ENCODE peak calls at places on chromosomes 13 and 19, in nine cellular contexts. One of them, this sample, is unnamed.

GRCh38 chr13:31987071-31987470 is 44.5 kb upstream of the FRY start:
- DNase-seq in PC-9: no peak
- DNase-seq in foreskin fibroblast: no peak
- DNase-seq in osteoblast: peak
- DNase-seq in uterus: no peak
- DNase-seq in kidney: no peak
- DNase-seq in fibroblast of lung: no peak
- DNase-seq in lower lobe of right lung: no peak
- DNase-seq in brain microvascular endothelial cell: no peak
- DNase-seq in this sample: no peak

GRCh38 chr13:99307648-99308339 is 595 bp upstream of the GPR183 start:
- DNase-seq in foreskin fibroblast: peak
- DNase-seq in fibroblast of lung: peak
- DNase-seq in osteoblast: peak
- DNase-seq in lower lobe of right lung: peak
- DNase-seq in uterus: no peak
- DNase-seq in PC-9: no peak
- DNase-seq in brain microvascular endothelial cell: peak
- DNase-seq in kidney: no peak
- DNase-seq in this sample: no peak

GRCh38 chr13:45851171-45851889 is at the start of gene SIAH3:
- DNase-seq in kidney: no peak
- DNase-seq in brain microvascular endothelial cell: peak
- DNase-seq in PC-9: no peak
- DNase-seq in fibroblast of lung: peak
- DNase-seq in lower lobe of right lung: no peak
- DNase-seq in foreskin fibroblast: no peak
- DNase-seq in osteoblast: peak
- DNase-seq in uterus: no peak
- DNase-seq in this sample: peak

GRCh38 chr13:106484084-106484754 is 51.2 kb downstream of the EFNB2 start:
- DNase-seq in PC-9: no peak
- DNase-seq in foreskin fibroblast: no peak
- DNase-seq in osteoblast: no peak
- DNase-seq in fibroblast of lung: peak
- DNase-seq in lower lobe of right lung: no peak
- DNase-seq in kidney: no peak
- DNase-seq in uterus: no peak
- DNase-seq in brain microvascular endothelial cell: no peak
- DNase-seq in this sample: no peak

GRCh38 chr13:64993514-64994164 is 2236.5 kb downstream of the PCDH9 start:
- DNase-seq in lower lobe of right lung: no peak
- DNase-seq in fibroblast of lung: no peak
- DNase-seq in uterus: no peak
- DNase-seq in osteoblast: no peak
- DNase-seq in PC-9: no peak
- DNase-seq in kidney: no peak
- DNase-seq in foreskin fibroblast: no peak
- DNase-seq in brain microvascular endothelial cell: no peak
- DNase-seq in this sample: no peak

GRCh38 chr19:34363094-34363493 is 1.9 kb upstream of the GPI start:
- DNase-seq in osteoblast: no peak
- DNase-seq in lower lobe of right lung: no peak
- DNase-seq in PC-9: no peak
- DNase-seq in brain microvascular endothelial cell: no peak
- DNase-seq in kidney: no peak
- DNase-seq in fibroblast of lung: no peak
- DNase-seq in uterus: no peak
- DNase-seq in foreskin fibroblast: no peak
- DNase-seq in this sample: no peak

GRCh38 chr19:7916137-7916907 is 1.7 kb downstream of the TGFBR3L start:
- DNase-seq in kidney: peak
- DNase-seq in fibroblast of lung: no peak
- DNase-seq in brain microvascular endothelial cell: no peak
- DNase-seq in foreskin fibroblast: peak
- DNase-seq in uterus: no peak
- DNase-seq in PC-9: no peak
- DNase-seq in lower lobe of right lung: peak
- DNase-seq in osteoblast: peak
- DNase-seq in this sample: peak

GRCh38 chr13:91647361-91647970 is 249.0 kb downstream of the GPC5 start:
- DNase-seq in PC-9: no peak
- DNase-seq in lower lobe of right lung: no peak
- DNase-seq in osteoblast: no peak
- DNase-seq in foreskin fibroblast: no peak
- DNase-seq in uterus: no peak
- DNase-seq in kidney: peak
- DNase-seq in brain microvascular endothelial cell: no peak
- DNase-seq in fibroblast of lung: peak
- DNase-seq in this sample: no peak

GRCh38 chr13:58376775-58377174 is 745.2 kb downstream of the PCDH17 start:
- DNase-seq in brain microvascular endothelial cell: no peak
- DNase-seq in lower lobe of right lung: no peak
- DNase-seq in foreskin fibroblast: no peak
- DNase-seq in osteoblast: no peak
- DNase-seq in uterus: no peak
- DNase-seq in kidney: no peak
- DNase-seq in PC-9: no peak
- DNase-seq in fibroblast of lung: no peak
- DNase-seq in this sample: no peak

GRCh38 chr13:30119476-30119875 is 187.9 kb downstream of the KATNAL1 start:
- DNase-seq in PC-9: no peak
- DNase-seq in kidney: no peak
- DNase-seq in osteoblast: peak
- DNase-seq in uterus: peak
- DNase-seq in foreskin fibroblast: peak
- DNase-seq in lower lobe of right lung: no peak
- DNase-seq in fibroblast of lung: peak
- DNase-seq in brain microvascular endothelial cell: no peak
- DNase-seq in this sample: no peak

GRCh38 chr13:50306096-50306495 is 290.9 kb downstream of the KCNRG start:
- DNase-seq in PC-9: no peak
- DNase-seq in uterus: no peak
- DNase-seq in foreskin fibroblast: no peak
- DNase-seq in fibroblast of lung: no peak
- DNase-seq in brain microvascular endothelial cell: no peak
- DNase-seq in osteoblast: no peak
- DNase-seq in kidney: no peak
- DNase-seq in lower lobe of right lung: no peak
- DNase-seq in this sample: no peak

GRCh38 chr13:100439247-100439955 is 149.2 kb downstream of the GGACT start:
- DNase-seq in brain microvascular endothelial cell: no peak
- DNase-seq in uterus: no peak
- DNase-seq in osteoblast: no peak
- DNase-seq in PC-9: no peak
- DNase-seq in fibroblast of lung: no peak
- DNase-seq in kidney: no peak
- DNase-seq in lower lobe of right lung: no peak
- DNase-seq in foreskin fibroblast: no peak
- DNase-seq in this sample: no peak

GRCh38 chr19:30167206-30167903 is 204.8 kb upstream of the ZNF536 start:
- DNase-seq in osteoblast: no peak
- DNase-seq in lower lobe of right lung: no peak
- DNase-seq in fibroblast of lung: no peak
- DNase-seq in kidney: no peak
- DNase-seq in PC-9: no peak
- DNase-seq in uterus: no peak
- DNase-seq in foreskin fibroblast: no peak
- DNase-seq in brain microvascular endothelial cell: no peak
- DNase-seq in this sample: no peak
- TF ChIP-seq CTCF in osteoblast: no peak
- TF ChIP-seq CTCF in lower lobe of right lung: no peak
- TF ChIP-seq CTCF in fibroblast of lung: no peak
- TF ChIP-seq CTCF in kidney: no peak
- TF ChIP-seq CTCF in PC-9: no peak
- TF ChIP-seq CTCF in uterus: no peak
- TF ChIP-seq CTCF in foreskin fibroblast: no peak
- TF ChIP-seq CTCF in brain microvascular endothelial cell: no peak
- TF ChIP-seq CTCF in this sample: no peak

DNA sequence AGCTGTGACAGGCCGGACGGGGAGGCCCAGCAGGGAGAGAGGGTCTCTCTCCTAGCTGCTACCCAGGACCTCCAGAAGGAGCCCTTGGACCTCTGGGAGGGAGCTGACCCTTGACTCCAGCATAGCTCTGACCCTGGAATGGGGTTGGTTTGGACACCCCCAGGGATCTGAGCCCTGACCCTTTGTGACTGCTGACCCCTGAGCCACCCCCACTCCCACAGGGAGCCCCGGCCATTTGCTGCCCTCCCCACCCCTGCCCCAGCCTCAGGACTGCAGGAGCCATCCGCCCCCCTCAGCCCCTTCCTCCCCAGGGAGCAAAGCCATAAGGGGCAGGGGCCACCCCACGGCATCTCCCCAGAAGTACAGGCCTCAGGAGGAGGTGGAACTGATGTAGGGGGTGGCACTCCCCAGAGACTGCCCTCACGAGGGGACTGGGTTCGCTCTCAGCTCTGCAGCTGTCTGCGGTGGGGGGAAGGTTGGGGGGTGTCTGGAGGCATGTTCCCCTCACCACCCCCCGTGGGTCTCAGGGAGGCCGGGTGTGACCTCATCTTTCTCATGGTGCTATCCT is 7.0 kb downstream of the COX6B2 start:
- DNase-seq in fibroblast of lung: no peak
- DNase-seq in PC-9: no peak
- DNase-seq in uterus: no peak
- DNase-seq in lower lobe of right lung: no peak
- DNase-seq in osteoblast: peak
- DNase-seq in foreskin fibroblast: no peak
- DNase-seq in kidney: peak
- DNase-seq in brain microvascular endothelial cell: no peak
- DNase-seq in this sample: no peak
- TF ChIP-seq CTCF in fibroblast of lung: no peak
- TF ChIP-seq CTCF in PC-9: no peak
- TF ChIP-seq CTCF in uterus: no peak
- TF ChIP-seq CTCF in lower lobe of right lung: no peak
- TF ChIP-seq CTCF in osteoblast: no peak
- TF ChIP-seq CTCF in foreskin fibroblast: no peak
- TF ChIP-seq CTCF in kidney: no peak
- TF ChIP-seq CTCF in brain microvascular endothelial cell: no peak
- TF ChIP-seq CTCF in this sample: no peak

GRCh38 chr13:39776439-39776838 is 121.0 kb downstream of the COG6 start:
- DNase-seq in foreskin fibroblast: peak
- DNase-seq in brain microvascular endothelial cell: peak
- DNase-seq in kidney: no peak
- DNase-seq in uterus: no peak
- DNase-seq in PC-9: no peak
- DNase-seq in osteoblast: peak
- DNase-seq in lower lobe of right lung: no peak
- DNase-seq in fibroblast of lung: peak
- DNase-seq in this sample: no peak

GRCh38 chr13:39777021-39777420 is 121.6 kb downstream of the COG6 start:
- DNase-seq in foreskin fibroblast: no peak
- DNase-seq in brain microvascular endothelial cell: peak
- DNase-seq in uterus: no peak
- DNase-seq in fibroblast of lung: no peak
- DNase-seq in PC-9: no peak
- DNase-seq in osteoblast: no peak
- DNase-seq in kidney: no peak
- DNase-seq in lower lobe of right lung: no peak
- DNase-seq in this sample: no peak

GRCh38 chr13:39773833-39774232 is 118.4 kb downstream of the COG6 start:
- DNase-seq in PC-9: no peak
- DNase-seq in lower lobe of right lung: no peak
- DNase-seq in kidney: no peak
- DNase-seq in brain microvascular endothelial cell: peak
- DNase-seq in foreskin fibroblast: peak
- DNase-seq in osteoblast: peak
- DNase-seq in uterus: no peak
- DNase-seq in fibroblast of lung: peak
- DNase-seq in this sample: no peak

GRCh38 chr13:39779337-39780270 is 124.1 kb downstream of the COG6 start:
- DNase-seq in PC-9: no peak
- DNase-seq in lower lobe of right lung: no peak
- DNase-seq in kidney: no peak
- DNase-seq in foreskin fibroblast: no peak
- DNase-seq in fibroblast of lung: peak
- DNase-seq in osteoblast: no peak
- DNase-seq in brain microvascular endothelial cell: peak
- DNase-seq in uterus: no peak
- DNase-seq in this sample: no peak

GRCh38 chr13:39777527-39778061 is 122.1 kb downstream of the COG6 start:
- DNase-seq in brain microvascular endothelial cell: peak
- DNase-seq in lower lobe of right lung: no peak
- DNase-seq in fibroblast of lung: peak
- DNase-seq in foreskin fibroblast: peak
- DNase-seq in kidney: no peak
- DNase-seq in osteoblast: peak
- DNase-seq in uterus: no peak
- DNase-seq in PC-9: peak
- DNase-seq in this sample: no peak
- TF ChIP-seq CTCF in brain microvascular endothelial cell: peak
- TF ChIP-seq CTCF in lower lobe of right lung: no peak
- TF ChIP-seq CTCF in fibroblast of lung: peak
- TF ChIP-seq CTCF in foreskin fibroblast: peak
- TF ChIP-seq CTCF in kidney: no peak
- TF ChIP-seq CTCF in osteoblast: peak
- TF ChIP-seq CTCF in uterus: no peak
- TF ChIP-seq CTCF in PC-9: peak
- TF ChIP-seq CTCF in this sample: no peak

GRCh38 chr19:2087621-2088100 is 8.5 kb downstream of the MOB3A start:
- DNase-seq in brain microvascular endothelial cell: no peak
- DNase-seq in PC-9: no peak
- DNase-seq in kidney: no peak
- DNase-seq in uterus: no peak
- DNase-seq in lower lobe of right lung: no peak
- DNase-seq in foreskin fibroblast: no peak
- DNase-seq in osteoblast: peak
- DNase-seq in fibroblast of lung: no peak
- DNase-seq in this sample: no peak
- TF ChIP-seq CTCF in brain microvascular endothelial cell: no peak
- TF ChIP-seq CTCF in PC-9: no peak
- TF ChIP-seq CTCF in kidney: no peak
- TF ChIP-seq CTCF in uterus: no peak
- TF ChIP-seq CTCF in lower lobe of right lung: no peak
- TF ChIP-seq CTCF in foreskin fibroblast: no peak
- TF ChIP-seq CTCF in osteoblast: no peak
- TF ChIP-seq CTCF in fibroblast of lung: no peak
- TF ChIP-seq CTCF in this sample: no peak

GRCh38 chr13:101795460-101795859 is 343.0 kb downstream of the ITGBL1 start:
- DNase-seq in PC-9: no peak
- DNase-seq in uterus: no peak
- DNase-seq in osteoblast: no peak
- DNase-seq in kidney: no peak
- DNase-seq in lower lobe of right lung: no peak
- DNase-seq in foreskin fibroblast: no peak
- DNase-seq in brain microvascular endothelial cell: no peak
- DNase-seq in fibroblast of lung: no peak
- DNase-seq in this sample: no peak
- TF ChIP-seq CTCF in PC-9: no peak
- TF ChIP-seq CTCF in uterus: no peak
- TF ChIP-seq CTCF in osteoblast: no peak
- TF ChIP-seq CTCF in kidney: no peak
- TF ChIP-seq CTCF in lower lobe of right lung: no peak
- TF ChIP-seq CTCF in foreskin fibroblast: no peak
- TF ChIP-seq CTCF in brain microvascular endothelial cell: no peak
- TF ChIP-seq CTCF in fibroblast of lung: no peak
- TF ChIP-seq CTCF in this sample: no peak

DNA sequence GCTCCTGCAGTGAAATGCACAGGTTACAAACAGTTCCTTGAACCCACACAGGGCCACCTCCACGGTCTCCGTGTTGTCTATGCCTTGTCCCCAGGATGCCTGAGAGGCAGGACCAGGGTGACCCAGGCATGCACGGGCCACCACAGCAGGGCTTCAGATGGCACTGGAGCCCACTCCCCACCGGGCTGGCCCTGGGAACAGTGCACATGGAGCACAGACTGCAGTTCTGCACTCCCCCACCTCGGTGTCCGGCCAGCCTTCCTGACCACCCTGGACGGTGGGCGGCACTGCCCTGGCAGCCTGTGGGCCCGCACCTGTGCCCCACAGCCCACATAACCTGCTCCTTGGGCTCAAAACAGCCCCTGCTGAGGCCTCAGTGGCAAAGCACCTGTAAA is 14.3 kb upstream of the SLC35E1 start:
- DNase-seq in lower lobe of right lung: no peak
- DNase-seq in foreskin fibroblast: no peak
- DNase-seq in osteoblast: no peak
- DNase-seq in fibroblast of lung: no peak
- DNase-seq in uterus: no peak
- DNase-seq in brain microvascular endothelial cell: no peak
- DNase-seq in PC-9: no peak
- DNase-seq in kidney: no peak
- DNase-seq in this sample: no peak
- TF ChIP-seq CTCF in lower lobe of right lung: no peak
- TF ChIP-seq CTCF in foreskin fibroblast: no peak
- TF ChIP-seq CTCF in osteoblast: no peak
- TF ChIP-seq CTCF in fibroblast of lung: no peak
- TF ChIP-seq CTCF in uterus: no peak
- TF ChIP-seq CTCF in brain microvascular endothelial cell: no peak
- TF ChIP-seq CTCF in PC-9: no peak
- TF ChIP-seq CTCF in kidney: no peak
- TF ChIP-seq CTCF in this sample: no peak